ENCODE peak calls at places on chromosome 4, in five cellular contexts. L is K562, U is H1, N is HepG2, T is GM12878. F is an unnamed sample.

GRCh38 chr4:118352843-118353373 is at the start of gene PRSS12:
- DNase-seq in L (peak; percentile 31), N (peak; percentile 28), U (peak; percentile 94), T (no peak), F (peak; percentile 96)

GRCh38 chr4:182062458-182062857 is 180.7 kb upstream of the TENM3 start:
- DNase-seq in U (no peak), T (no peak), N (no peak), L (no peak), F (no peak)

GRCh38 chr4:73311428-73311827 is 52.8 kb upstream of the ANKRD17 start:
- DNase-seq in U (no peak), T (no peak), L (peak; percentile 16), N (peak; percentile 12), F (no peak)

GRCh38 chr4:21203416-21203815 is 503.2 kb downstream of the PACRGL start:
- DNase-seq in L (no peak), T (no peak), N (no peak), U (no peak), F (no peak)

GRCh38 chr4:39712819-39713607 is 15.1 kb downstream of the UBE2K start:
- DNase-seq in N (no peak), U (peak; percentile 33), T (no peak), L (no peak), F (no peak)

GRCh38 chr4:94412019-94413017 is 39.4 kb upstream of the PDLIM5 start:
- DNase-seq in N (peak; percentile 73), U (no peak), T (no peak), L (peak; percentile 69), F (no peak)

GRCh38 chr4:32994956-32995849 is 2275.0 kb downstream of the PCDH7 start:
- DNase-seq in T (no peak), L (no peak), U (no peak), N (no peak), F (no peak)

GRCh38 chr4:84418032-84418709 is 80.9 kb downstream of the NKX6-1 start:
- DNase-seq in U (no peak), L (no peak), T (no peak), N (no peak), F (no peak)

GRCh38 chr4:100679926-100680325 is 162.1 kb upstream of the EMCN start:
- DNase-seq in L (no peak), N (no peak), T (no peak), U (no peak), F (no peak)

GRCh38 chr4:122909683-122910082 is 12.7 kb downstream of the NUDT6 start:
- DNase-seq in U (no peak), L (no peak), N (peak; percentile 47), T (no peak), F (no peak)

GRCh38 chr4:40562208-40562607 is 67.5 kb downstream of the RBM47 start:
- DNase-seq in T (no peak), L (no peak), N (no peak), U (no peak), F (no peak)

GRCh38 chr4:140296335-140296753 is 77.1 kb upstream of the SCOC start:
- DNase-seq in U (no peak), T (no peak), L (no peak), N (peak; percentile 6), F (peak; percentile 31)

GRCh38 chr4:81314196-81314896 is 99.3 kb upstream of the PRKG2 start:
- DNase-seq in L (no peak), N (no peak), U (no peak), T (no peak), F (no peak)

DNA sequence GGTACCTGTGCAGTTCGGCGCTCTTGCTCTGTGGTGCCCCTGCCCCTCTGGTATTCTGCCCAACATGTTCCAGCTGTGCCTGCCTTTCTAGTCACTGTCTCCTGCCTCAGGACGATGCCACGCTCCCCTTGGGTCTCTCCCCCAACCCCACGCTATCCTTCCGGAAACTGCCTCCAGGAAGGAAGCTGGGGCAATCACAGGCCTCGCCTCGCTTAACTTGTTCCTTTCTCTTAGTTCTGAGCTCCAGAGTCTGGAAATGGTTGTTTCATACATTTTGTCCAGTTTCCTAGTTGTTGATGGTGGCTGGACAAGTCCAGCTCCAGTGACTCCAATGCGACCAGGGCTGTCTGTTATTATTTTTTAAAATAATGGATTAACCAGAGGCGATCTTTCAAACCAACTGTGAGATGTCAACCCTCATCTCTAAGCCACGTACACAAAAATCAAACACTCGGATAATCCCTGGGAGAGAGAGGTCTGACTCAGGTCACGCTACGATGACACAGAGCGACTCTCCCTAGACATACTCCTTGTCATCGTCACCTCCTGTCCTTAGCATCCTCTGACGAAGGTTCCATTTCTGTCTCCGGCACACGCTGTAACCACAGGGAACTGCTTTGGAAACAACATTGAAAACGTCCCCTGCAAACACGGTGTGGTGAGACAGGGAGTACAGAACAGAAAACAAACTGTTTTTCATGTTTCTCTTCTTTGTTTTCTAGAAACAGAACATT is 62.5 kb downstream of the ABLIM2 start:
- DNase-seq in U (no peak), L (no peak), T (no peak), N (no peak), F (no peak)
- TF ChIP-seq EP300 in U (no peak), L (no peak), T (no peak), N (no peak), F (no peak)

GRCh38 chr4:145880355-145880960 is 58.2 kb downstream of the ZNF827 start:
- DNase-seq in N (no peak), U (no peak), T (no peak), L (no peak), F (no peak)

GRCh38 chr4:145878501-145879435 is 59.9 kb downstream of the ZNF827 start:
- DNase-seq in L (no peak), N (no peak), U (no peak), T (no peak), F (peak; percentile 8)

GRCh38 chr4:145881585-145881984 is 57.0 kb downstream of the ZNF827 start:
- DNase-seq in N (no peak), L (no peak), U (no peak), T (no peak), F (no peak)

GRCh38 chr4:145879598-145879997 is 59.0 kb downstream of the ZNF827 start:
- DNase-seq in N (no peak), T (no peak), U (no peak), L (no peak), F (no peak)

GRCh38 chr4:145876531-145877180 is 62.0 kb downstream of the ZNF827 start:
- DNase-seq in N (no peak), T (no peak), L (no peak), U (no peak), F (no peak)
- H4K20me1 ChIP-seq in N (no peaks in the 10 kb centered on the region), T (no peaks in the 10 kb centered on the region), L (no peaks in the 10 kb centered on the region), U (no peaks in the 10 kb centered on the region), F (no peaks in the 10 kb centered on the region)

GRCh38 chr4:16721618-16722291 is 176.7 kb downstream of the LDB2 start:
- DNase-seq in U (no peak), L (peak; percentile 21), N (peak; percentile 2), T (no peak), F (no peak)
- H3K27ac ChIP-seq in U (no peak overlapping the region), L (no peak overlapping the region), N (no peak overlapping the region), T (no peak overlapping the region), F (peak overlapping the region; percentile 67)

DNA sequence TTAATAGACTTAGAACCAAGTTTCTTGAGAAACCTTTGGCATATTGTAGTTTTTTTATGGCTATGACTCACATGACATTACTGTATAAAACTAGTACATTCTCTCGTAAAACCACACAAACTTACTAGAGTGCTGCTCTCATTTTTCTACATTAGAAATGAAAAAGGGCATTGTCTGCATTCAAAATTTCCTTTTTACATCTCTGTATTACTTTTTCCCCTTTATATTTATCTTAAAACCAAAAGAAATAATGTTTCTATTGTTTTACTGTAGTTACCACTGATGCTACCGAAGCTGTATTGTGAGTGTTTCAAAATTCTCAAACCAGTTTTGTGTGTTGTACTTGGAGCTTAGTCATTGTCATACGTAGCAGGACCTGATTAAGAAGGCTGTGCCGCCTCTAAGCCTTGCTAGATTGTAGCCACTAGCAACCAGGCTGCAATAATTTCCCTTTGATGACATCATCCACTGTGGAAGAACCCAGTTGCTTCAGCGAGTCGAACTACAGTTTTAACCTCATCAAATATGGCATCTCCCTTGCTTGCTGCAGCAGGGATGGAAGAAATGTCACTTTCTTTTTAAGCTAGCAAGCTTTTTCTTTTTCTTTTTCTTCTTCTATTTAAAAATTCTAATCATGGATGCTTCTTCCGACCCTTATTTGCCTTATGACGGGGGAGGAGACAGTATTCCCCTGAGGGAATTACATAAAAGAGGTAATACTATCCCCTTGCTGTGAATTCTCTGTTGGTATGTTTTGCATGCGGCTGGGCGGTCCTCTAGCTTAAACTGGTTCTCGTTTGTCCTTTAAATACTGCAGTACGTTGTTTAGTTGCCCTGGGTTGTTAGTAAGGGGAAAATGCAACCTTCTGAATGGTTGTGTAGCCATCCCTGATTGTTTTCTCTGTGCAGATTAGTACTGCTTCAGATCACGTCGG is 39.6 kb downstream of the CLCN3 start:
- DNase-seq in U (no peak), N (peak; percentile 91), L (peak; percentile 97), T (peak; percentile 74), F (peak; percentile 67)
- TF ChIP-seq EP300 in U (no peak), N (no peak), L (peak; percentile 91), T (no peak), F (no peak)

DNA sequence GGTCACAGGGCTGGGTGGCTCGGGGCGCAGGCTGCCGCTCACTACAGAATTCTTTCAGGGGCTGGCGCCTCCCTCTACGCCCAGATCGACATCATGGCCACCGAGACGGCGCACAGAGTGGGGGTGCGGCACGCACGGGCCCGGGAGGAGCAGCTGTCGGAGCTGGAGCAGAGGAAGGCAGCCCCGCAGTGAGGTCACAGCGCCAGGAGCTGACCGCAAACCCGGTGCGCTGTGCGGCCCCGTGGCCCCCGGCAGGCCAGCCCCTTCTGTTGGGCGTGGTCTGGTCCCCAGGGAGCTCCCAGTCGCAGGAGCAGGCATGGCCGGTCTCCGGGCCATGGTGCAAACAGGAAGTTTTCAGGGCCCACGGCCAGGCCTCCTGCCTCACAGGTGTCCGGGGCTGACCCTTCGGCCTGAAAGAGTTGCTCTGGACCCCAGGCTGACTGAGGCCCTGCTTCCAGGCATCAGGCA is 31.6 kb downstream of the LRPAP1 start:
- DNase-seq in L (no peak), N (no peak), T (no peak), U (no peak), F (no peak)
- H4K20me1 ChIP-seq in L (peaks cover 11% of the 10 kb centered on the region), N (peaks cover 3% of the 10 kb centered on the region), T (no peaks in the 10 kb centered on the region), U (peaks cover 32% of the 10 kb centered on the region), F (no peaks in the 10 kb centered on the region)

DNA sequence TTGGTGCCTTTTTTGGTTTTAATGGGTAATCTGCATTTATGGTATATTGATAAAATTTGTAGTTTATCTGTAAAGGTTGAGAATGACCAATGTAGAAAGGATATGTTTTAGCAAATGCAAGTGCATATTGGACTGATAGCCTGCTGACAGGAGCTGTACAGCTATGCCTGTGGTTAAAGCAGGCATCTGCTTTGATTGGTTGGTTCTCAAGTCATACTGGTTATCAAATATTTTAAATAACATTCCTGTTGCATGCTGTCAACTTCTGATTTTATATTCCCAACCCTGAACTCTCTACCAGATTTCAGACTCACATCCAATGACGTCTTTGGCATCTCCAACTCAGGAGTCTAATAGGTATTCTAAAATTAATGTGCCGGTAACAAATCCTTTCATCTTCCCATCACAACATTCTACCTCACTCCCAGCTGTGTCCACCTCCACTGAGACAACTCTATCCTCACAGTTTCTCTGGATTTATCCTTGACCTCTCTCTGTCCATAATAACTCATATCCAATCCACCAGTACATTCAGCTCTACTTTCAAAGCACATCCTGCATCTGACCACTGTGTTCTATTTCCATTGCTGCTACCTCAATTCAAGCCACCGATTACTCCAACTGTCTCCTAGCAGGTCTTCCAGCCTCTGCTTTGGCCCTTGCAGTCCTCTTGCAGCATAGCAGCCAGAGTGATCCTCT is 125.7 kb downstream of the CAMK2D start:
- DNase-seq in L (no peak), U (no peak), N (no peak), T (no peak), F (no peak)
- H3K27ac ChIP-seq in L (no peak overlapping the region), U (no peak overlapping the region), N (peak overlapping the region; percentile 58), T (peak overlapping the region; percentile 16), F (no peak overlapping the region)

DNA sequence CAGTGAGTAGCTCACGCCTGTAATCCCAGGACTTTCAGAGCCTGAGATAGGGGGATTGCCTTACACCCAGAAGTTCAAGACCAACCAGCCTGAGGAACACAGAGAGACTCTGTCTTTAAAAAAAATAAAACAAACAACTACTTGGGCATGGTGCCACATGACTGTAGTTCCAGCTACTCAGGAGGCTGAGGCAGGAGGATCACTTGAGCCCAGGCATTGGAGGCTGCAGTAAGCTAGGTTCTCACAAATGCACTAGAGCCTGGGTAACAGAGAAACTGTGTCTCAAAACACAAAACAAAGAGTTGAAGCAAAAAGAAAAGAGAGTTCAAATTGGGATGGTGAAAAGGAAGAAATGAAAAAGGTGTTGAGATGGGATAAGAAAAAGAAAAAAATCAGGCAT is 10.8 kb downstream of the CAMK2D start:
- DNase-seq in U (no peak), T (no peak), N (no peak), L (no peak), F (no peak)
- TF ChIP-seq EP300 in U (no peak), T (no peak), N (no peak), L (no peak), F (no peak)

F was measured in SK-N-SH.